ENCODE peak calls at places on chromosomes 16 and 17, in eight cellular contexts. P is osteoblast, S is fibroblast of lung, C is PC-9, J is IMR-90, A is colonic mucosa, B is SK-N-SH, G is small intestine. H is an unnamed sample. For H3K9me3, the result is how much of the 10 kb centered on the place peaks cover.

GRCh38 chr16:66502020-66502913 is 47.7 kb downstream of the TK2 start:
- DNase-seq in P (peak), S (peak), C (peak), J (peak), A (no peak), B (no peak), G (no peak), H (no peak)

GRCh38 chr17:41547921-41548843 is 20.1 kb upstream of the KRT19 start:
- DNase-seq in P (peak), S (peak), C (peak), J (peak), A (peak), B (peak), G (peak), H (peak)

GRCh38 chr16:65118866-65119265 is 3.0 kb downstream of the CDH11 start:
- DNase-seq in P (no peak), S (no peak), C (no peak), J (peak), A (no peak), B (no peak), G (no peak), H (no peak)

GRCh38 chr17:7479389-7480192 is at the start of gene ZBTB4:
- DNase-seq in P (peak), S (peak), C (no peak), J (peak), A (peak), B (peak), G (peak), H (peak)

GRCh38 chr16:10242916-10243315 is 60.7 kb upstream of the GRIN2A start:
- DNase-seq in P (no peak), S (no peak), C (no peak), J (no peak), A (no peak), B (no peak), G (no peak), H (no peak)

GRCh38 chr17:77375917-77376651 is 235.3 kb downstream of the SEC14L1 start:
- DNase-seq in P (peak), S (peak), C (no peak), J (peak), A (no peak), B (peak), G (peak), H (peak)

GRCh38 chr16:84650062-84650991 is 2.0 kb downstream of the KLHL36 start:
- DNase-seq in P (peak), S (peak), C (peak), J (peak), A (no peak), B (no peak), G (no peak), H (no peak)

GRCh38 chr16:85402910-85403692 is 210.0 kb upstream of the GSE1 start:
- DNase-seq in P (peak), S (peak), C (no peak), J (peak), A (peak), B (no peak), G (no peak), H (peak)

GRCh38 chr17:35577826-35578194 is 561 bp downstream of the PEX12 start:
- DNase-seq in P (no peak), S (peak), C (no peak), J (peak), A (peak), B (peak), G (peak), H (no peak)

GRCh38 chr17:835263-835662 is 53.1 kb downstream of the MRM3 start:
- DNase-seq in P (peak), S (peak), C (no peak), J (peak), A (no peak), B (no peak), G (no peak), H (peak)

GRCh38 chr17:61240851-61241468 is 158.7 kb upstream of the TBX2 start:
- DNase-seq in P (no peak), S (no peak), C (no peak), J (no peak), A (no peak), B (no peak), G (no peak), H (no peak)

GRCh38 chr17:8226536-8227237 is 16.3 kb upstream of the AURKB start:
- DNase-seq in P (peak), S (peak), C (no peak), J (peak), A (peak), B (peak), G (peak), H (peak)

GRCh38 chr17:68512967-68513474 is 791 bp downstream of the PRKAR1A start:
- DNase-seq in P (peak), S (peak), C (no peak), J (peak), A (peak), B (peak), G (peak), H (peak)

GRCh38 chr17:42536372-42537155 is 523 bp downstream of the NAGLU start:
- DNase-seq in P (peak), S (peak), C (peak), J (peak), A (peak), B (peak), G (peak), H (peak)

GRCh38 chr17:3528604-3529511 is 28.8 kb downstream of the TRPV3 start:
- DNase-seq in P (peak), S (no peak), C (peak), J (no peak), A (no peak), B (no peak), G (peak), H (peak)

GRCh38 chr17:2709173-2709661 is 2.3 kb downstream of the CLUH start:
- DNase-seq in P (peak), S (no peak), C (peak), J (no peak), A (peak), B (no peak), G (peak), H (peak)

GRCh38 chr16:86635926-86636325 is 57.6 kb downstream of the FOXL1 start:
- DNase-seq in P (no peak), S (no peak), C (no peak), J (no peak), A (no peak), B (no peak), G (no peak), H (no peak)

GRCh38 chr16:80804061-80804450 is 342 bp downstream of the CDYL2 start:
- DNase-seq in P (peak), S (peak), C (no peak), J (peak), A (peak), B (no peak), G (peak), H (peak)

GRCh38 chr16:78395035-78395434 is 295.6 kb downstream of the WWOX start:
- DNase-seq in P (no peak), S (no peak), C (no peak), J (no peak), A (no peak), B (no peak), G (no peak), H (no peak)

GRCh38 chr16:83669456-83669855 is 138.3 kb upstream of the HSBP1 start:
- DNase-seq in P (no peak), S (no peak), C (no peak), J (no peak), A (no peak), B (no peak), G (peak), H (no peak)

GRCh38 chr17:4631836-4632582 is 9.5 kb downstream of the ALOX15 start:
- DNase-seq in P (peak), S (no peak), C (no peak), J (peak), A (no peak), B (no peak), G (no peak), H (peak)

GRCh38 chr16:84503751-84504395 is 586 bp downstream of the MEAK7 start:
- DNase-seq in P (no peak), S (no peak), C (peak), J (peak), A (no peak), B (no peak), G (no peak), H (peak)

GRCh38 chr17:66301864-66302741 is at the start of gene PRKCA:
- DNase-seq in P (peak), S (peak), C (no peak), J (peak), A (peak), B (peak), G (peak), H (peak)

GRCh38 chr16:30982548-30983288 is 2.3 kb upstream of the HSD3B7 start:
- DNase-seq in P (peak), S (no peak), C (peak), J (no peak), A (no peak), B (no peak), G (no peak), H (no peak)

GRCh38 chr16:324451-325334 is 27.8 kb downstream of the AXIN1 start:
- DNase-seq in P (peak), S (no peak), C (no peak), J (no peak), A (peak), B (no peak), G (peak), H (no peak)

GRCh38 chr16:1194665-1195392 is 30.2 kb downstream of the TPSG1 start:
- DNase-seq in P (peak), S (no peak), C (no peak), J (no peak), A (peak), B (peak), G (peak), H (peak)

GRCh38 chr16:72195609-72196008 is 23.7 kb upstream of the PMFBP1 start:
- DNase-seq in P (no peak), S (no peak), C (no peak), J (no peak), A (no peak), B (peak), G (no peak), H (peak)

GRCh38 chr16:23905027-23905426 is 69.2 kb downstream of the PRKCB start:
- DNase-seq in P (no peak), S (peak), C (peak), J (peak), A (no peak), B (no peak), G (no peak), H (peak)

GRCh38 chr16:53530046-53530445 is 27.0 kb upstream of the AKTIP start:
- DNase-seq in P (no peak), S (no peak), C (no peak), J (no peak), A (no peak), B (peak), G (no peak), H (no peak)

GRCh38 chr16:27549607-27549856 is 181 bp downstream of the GTF3C1 start:
- DNase-seq in P (no peak), S (no peak), C (no peak), J (no peak), A (no peak), B (no peak), G (no peak), H (no peak)

GRCh38 chr16:77866769-77867168 is 78.4 kb downstream of the VAT1L start:
- DNase-seq in P (no peak), S (no peak), C (no peak), J (no peak), A (no peak), B (no peak), G (no peak), H (no peak)

GRCh38 chr17:64982139-64982802 is 63.0 kb upstream of the LRRC37A3 start:
- DNase-seq in P (peak), S (no peak), C (no peak), J (peak), A (no peak), B (no peak), G (no peak), H (no peak)

GRCh38 chr17:73017653-73018052 is 74.8 kb downstream of the SLC39A11 start:
- DNase-seq in P (peak), S (peak), C (no peak), J (peak), A (no peak), B (no peak), G (no peak), H (no peak)

GRCh38 chr17:14061666-14062560 is 7.4 kb upstream of the COX10 start:
- DNase-seq in P (peak), S (peak), C (peak), J (peak), A (no peak), B (no peak), G (no peak), H (no peak)

GRCh38 chr17:27513849-27514248 is 57.6 kb downstream of the KSR1 start:
- DNase-seq in P (no peak), S (no peak), C (no peak), J (no peak), A (no peak), B (no peak), G (no peak), H (no peak)

GRCh38 chr16:82192665-82193064 is 22.6 kb upstream of the MPHOSPH6 start:
- DNase-seq in P (peak), S (peak), C (no peak), J (peak), A (no peak), B (no peak), G (no peak), H (no peak)

DNA sequence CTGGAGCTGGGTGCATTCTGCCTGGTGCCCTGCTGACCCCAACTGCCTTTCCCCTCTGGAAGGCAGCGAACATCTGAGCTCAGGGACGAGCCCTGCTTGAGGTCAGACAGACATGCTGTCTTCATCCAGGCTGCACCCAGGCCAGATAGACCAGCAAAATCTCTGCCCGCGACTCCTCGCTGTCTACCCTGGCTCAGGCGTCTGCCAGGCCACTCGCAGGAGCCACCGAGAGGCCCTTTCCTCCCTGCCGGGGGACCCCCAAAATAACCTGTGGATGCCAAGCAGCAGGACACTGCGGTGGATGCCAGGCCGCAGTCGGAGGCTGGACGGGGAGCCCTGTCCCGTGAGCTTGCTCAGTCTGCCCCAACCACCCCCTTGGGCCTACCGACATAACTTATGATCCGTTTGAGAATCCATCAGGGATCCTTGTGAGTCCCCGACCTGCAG is 3.3 kb upstream of the SLC25A10 start:
- DNase-seq in P (peak), S (no peak), C (no peak), J (no peak), A (no peak), B (no peak), G (no peak), H (no peak)
- H3K27ac ChIP-seq in P (no peak), S (no peak), C (no peak), J (no peak), A (no peak), B (no peak), G (no peak), H (no peak)

GRCh38 chr17:57665128-57665527 is 80.0 kb downstream of the CCDC182 start:
- DNase-seq in P (no peak), S (no peak), C (no peak), J (no peak), A (no peak), B (peak), G (no peak), H (peak)

GRCh38 chr17:57662021-57662420 is 83.1 kb downstream of the CCDC182 start:
- DNase-seq in P (no peak), S (no peak), C (no peak), J (no peak), A (no peak), B (no peak), G (no peak), H (no peak)

GRCh38 chr17:57665696-57666095 is 79.4 kb downstream of the CCDC182 start:
- DNase-seq in P (no peak), S (no peak), C (no peak), J (no peak), A (no peak), B (no peak), G (no peak), H (peak)

GRCh38 chr17:57662644-57663308 is 82.3 kb downstream of the CCDC182 start:
- DNase-seq in P (peak), S (peak), C (peak), J (peak), A (peak), B (peak), G (peak), H (peak)

GRCh38 chr17:57663326-57664070 is 81.6 kb downstream of the CCDC182 start:
- DNase-seq in P (no peak), S (no peak), C (no peak), J (no peak), A (no peak), B (peak), G (no peak), H (peak)
- H3K4me3 ChIP-seq in P (peak), S (no peak), C (no peak), J (no peak), A (no peak), B (peak), G (no peak), H (no peak)

GRCh38 chr16:68698091-68698490 is 39.0 kb upstream of the CDH1 start:
- DNase-seq in P (no peak), S (no peak), C (no peak), J (no peak), A (no peak), B (no peak), G (no peak), H (no peak)
- H3K9me3 ChIP-seq in P (under half), S (under half), C (under half), J (under half), A (under half), B (under half), G (under half), H (under half)

DNA sequence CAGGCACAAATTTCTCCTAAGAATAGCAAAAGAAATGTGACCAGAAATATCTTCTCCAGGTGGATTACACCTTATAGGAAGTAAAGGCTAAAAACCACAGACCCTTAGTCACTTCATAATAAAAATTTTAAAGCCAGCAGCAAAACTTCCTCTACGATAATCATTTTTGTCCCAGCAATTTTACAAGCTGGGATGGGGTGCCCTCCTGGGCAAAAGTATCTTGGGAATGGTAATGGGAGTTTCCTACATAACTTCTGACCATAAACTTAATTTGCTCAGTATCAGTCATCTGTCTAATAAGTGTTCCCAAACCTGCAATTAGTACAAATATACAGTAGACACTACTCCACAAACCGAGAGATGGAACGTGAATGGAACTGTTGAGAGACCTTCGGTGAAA is 3.0 kb downstream of the PHF12 start:
- DNase-seq in P (no peak), S (no peak), C (no peak), J (no peak), A (no peak), B (no peak), G (no peak), H (no peak)
- H3K27ac ChIP-seq in P (peak), S (peak), C (peak), J (no peak), A (peak), B (peak), G (peak), H (no peak)

GRCh38 chr17:79909121-79909520 is 69.9 kb upstream of the CBX4 start:
- DNase-seq in P (no peak), S (no peak), C (no peak), J (no peak), A (no peak), B (no peak), G (no peak), H (no peak)
- H3K4me3 ChIP-seq in P (no peak), S (no peak), C (no peak), J (no peak), A (no peak), B (no peak), G (no peak), H (no peak)